ENCODE peak calls at places on chromosomes 13 and 19, in six cellular contexts. One of them, this sample, is unnamed.

GRCh38 chr13:35891973-35892441 is 239.2 kb downstream of the DCLK1 start:
- DNase-seq in heart left ventricle: no peak
- DNase-seq in NCI-H446: no peak
- DNase-seq in activated CD4-positive, alpha-beta T cell treated with anti-CD3 and anti-CD28 coated beads for 1 hour: no peak
- DNase-seq in stimulated activated CD8-positive, alpha-beta memory T cell treated with anti-CD3 and anti-CD28 coated beads, Interleukin-7, amount 100 ng/mL, for 1 hour: no peak
- DNase-seq in NCI-H1048: no peak
- DNase-seq in this sample: no peak

GRCh38 chr13:63501702-63502101 is 2086.1 kb upstream of the PCDH20 start:
- DNase-seq in NCI-H1048: no peak
- DNase-seq in NCI-H446: no peak
- DNase-seq in heart left ventricle: no peak
- DNase-seq in activated CD4-positive, alpha-beta T cell treated with anti-CD3 and anti-CD28 coated beads for 1 hour: no peak
- DNase-seq in stimulated activated CD8-positive, alpha-beta memory T cell treated with anti-CD3 and anti-CD28 coated beads, Interleukin-7, amount 100 ng/mL, for 1 hour: no peak
- DNase-seq in this sample: no peak

GRCh38 chr19:50398675-50399367 is 14.7 kb downstream of the POLD1 start:
- DNase-seq in NCI-H1048: no peak
- DNase-seq in heart left ventricle: peak
- DNase-seq in stimulated activated CD8-positive, alpha-beta memory T cell treated with anti-CD3 and anti-CD28 coated beads, Interleukin-7, amount 100 ng/mL, for 1 hour: no peak
- DNase-seq in activated CD4-positive, alpha-beta T cell treated with anti-CD3 and anti-CD28 coated beads for 1 hour: no peak
- DNase-seq in NCI-H446: no peak
- DNase-seq in this sample: no peak

GRCh38 chr13:101291647-101292515 is 124.4 kb downstream of the NALCN start:
- DNase-seq in NCI-H446: no peak
- DNase-seq in NCI-H1048: no peak
- DNase-seq in heart left ventricle: no peak
- DNase-seq in activated CD4-positive, alpha-beta T cell treated with anti-CD3 and anti-CD28 coated beads for 1 hour: no peak
- DNase-seq in stimulated activated CD8-positive, alpha-beta memory T cell treated with anti-CD3 and anti-CD28 coated beads, Interleukin-7, amount 100 ng/mL, for 1 hour: no peak
- DNase-seq in this sample: no peak

GRCh38 chr19:35828694-35829301 is 16.2 kb upstream of the PRODH2 start:
- DNase-seq in activated CD4-positive, alpha-beta T cell treated with anti-CD3 and anti-CD28 coated beads for 1 hour: no peak
- DNase-seq in stimulated activated CD8-positive, alpha-beta memory T cell treated with anti-CD3 and anti-CD28 coated beads, Interleukin-7, amount 100 ng/mL, for 1 hour: peak
- DNase-seq in heart left ventricle: peak
- DNase-seq in NCI-H1048: peak
- DNase-seq in NCI-H446: no peak
- DNase-seq in this sample: no peak

GRCh38 chr19:2087621-2088100 is 8.5 kb downstream of the MOB3A start:
- DNase-seq in stimulated activated CD8-positive, alpha-beta memory T cell treated with anti-CD3 and anti-CD28 coated beads, Interleukin-7, amount 100 ng/mL, for 1 hour: no peak
- DNase-seq in NCI-H1048: no peak
- DNase-seq in NCI-H446: no peak
- DNase-seq in heart left ventricle: no peak
- DNase-seq in activated CD4-positive, alpha-beta T cell treated with anti-CD3 and anti-CD28 coated beads for 1 hour: no peak
- DNase-seq in this sample: peak

GRCh38 chr13:48902421-48902820 is 73.3 kb upstream of the FNDC3A start:
- DNase-seq in stimulated activated CD8-positive, alpha-beta memory T cell treated with anti-CD3 and anti-CD28 coated beads, Interleukin-7, amount 100 ng/mL, for 1 hour: no peak
- DNase-seq in NCI-H446: no peak
- DNase-seq in activated CD4-positive, alpha-beta T cell treated with anti-CD3 and anti-CD28 coated beads for 1 hour: no peak
- DNase-seq in heart left ventricle: no peak
- DNase-seq in NCI-H1048: no peak
- DNase-seq in this sample: no peak

GRCh38 chr19:55544776-55545439 is 435 bp downstream of the SBK3 start:
- DNase-seq in heart left ventricle: no peak
- DNase-seq in stimulated activated CD8-positive, alpha-beta memory T cell treated with anti-CD3 and anti-CD28 coated beads, Interleukin-7, amount 100 ng/mL, for 1 hour: no peak
- DNase-seq in activated CD4-positive, alpha-beta T cell treated with anti-CD3 and anti-CD28 coated beads for 1 hour: no peak
- DNase-seq in NCI-H446: no peak
- DNase-seq in NCI-H1048: no peak
- DNase-seq in this sample: no peak

GRCh38 chr13:27980280-27980998 is 8.1 kb downstream of the URAD start:
- DNase-seq in stimulated activated CD8-positive, alpha-beta memory T cell treated with anti-CD3 and anti-CD28 coated beads, Interleukin-7, amount 100 ng/mL, for 1 hour: no peak
- DNase-seq in heart left ventricle: no peak
- DNase-seq in NCI-H446: no peak
- DNase-seq in NCI-H1048: no peak
- DNase-seq in activated CD4-positive, alpha-beta T cell treated with anti-CD3 and anti-CD28 coated beads for 1 hour: no peak
- DNase-seq in this sample: no peak

GRCh38 chr19:35585844-35586243 is at the start of gene PMIS2:
- DNase-seq in heart left ventricle: no peak
- DNase-seq in NCI-H446: no peak
- DNase-seq in activated CD4-positive, alpha-beta T cell treated with anti-CD3 and anti-CD28 coated beads for 1 hour: no peak
- DNase-seq in stimulated activated CD8-positive, alpha-beta memory T cell treated with anti-CD3 and anti-CD28 coated beads, Interleukin-7, amount 100 ng/mL, for 1 hour: no peak
- DNase-seq in NCI-H1048: no peak
- DNase-seq in this sample: no peak

GRCh38 chr19:7927605-7928333 is 1.8 kb upstream of the CTXN1 start:
- DNase-seq in stimulated activated CD8-positive, alpha-beta memory T cell treated with anti-CD3 and anti-CD28 coated beads, Interleukin-7, amount 100 ng/mL, for 1 hour: no peak
- DNase-seq in NCI-H446: no peak
- DNase-seq in NCI-H1048: no peak
- DNase-seq in heart left ventricle: no peak
- DNase-seq in activated CD4-positive, alpha-beta T cell treated with anti-CD3 and anti-CD28 coated beads for 1 hour: no peak
- DNase-seq in this sample: peak

GRCh38 chr19:11179716-11180297 is 17.5 kb downstream of the KANK2 start:
- DNase-seq in heart left ventricle: no peak
- DNase-seq in activated CD4-positive, alpha-beta T cell treated with anti-CD3 and anti-CD28 coated beads for 1 hour: no peak
- DNase-seq in NCI-H446: no peak
- DNase-seq in NCI-H1048: no peak
- DNase-seq in stimulated activated CD8-positive, alpha-beta memory T cell treated with anti-CD3 and anti-CD28 coated beads, Interleukin-7, amount 100 ng/mL, for 1 hour: no peak
- DNase-seq in this sample: peak

GRCh38 chr19:31418055-31418454 is 68.8 kb upstream of the TSHZ3 start:
- DNase-seq in activated CD4-positive, alpha-beta T cell treated with anti-CD3 and anti-CD28 coated beads for 1 hour: no peak
- DNase-seq in NCI-H446: no peak
- DNase-seq in heart left ventricle: no peak
- DNase-seq in NCI-H1048: no peak
- DNase-seq in stimulated activated CD8-positive, alpha-beta memory T cell treated with anti-CD3 and anti-CD28 coated beads, Interleukin-7, amount 100 ng/mL, for 1 hour: no peak
- DNase-seq in this sample: no peak

GRCh38 chr13:92806215-92806614 is 420.4 kb upstream of the GPC6 start:
- DNase-seq in NCI-H446: no peak
- DNase-seq in activated CD4-positive, alpha-beta T cell treated with anti-CD3 and anti-CD28 coated beads for 1 hour: no peak
- DNase-seq in NCI-H1048: no peak
- DNase-seq in stimulated activated CD8-positive, alpha-beta memory T cell treated with anti-CD3 and anti-CD28 coated beads, Interleukin-7, amount 100 ng/mL, for 1 hour: no peak
- DNase-seq in heart left ventricle: no peak
- DNase-seq in this sample: no peak

GRCh38 chr13:103395140-103395539 is 328.9 kb upstream of the SLC10A2 start:
- DNase-seq in activated CD4-positive, alpha-beta T cell treated with anti-CD3 and anti-CD28 coated beads for 1 hour: no peak
- DNase-seq in heart left ventricle: no peak
- DNase-seq in NCI-H1048: no peak
- DNase-seq in stimulated activated CD8-positive, alpha-beta memory T cell treated with anti-CD3 and anti-CD28 coated beads, Interleukin-7, amount 100 ng/mL, for 1 hour: no peak
- DNase-seq in NCI-H446: no peak
- DNase-seq in this sample: no peak

GRCh38 chr13:77810430-77810829 is 108.2 kb downstream of the EDNRB start:
- DNase-seq in NCI-H1048: no peak
- DNase-seq in stimulated activated CD8-positive, alpha-beta memory T cell treated with anti-CD3 and anti-CD28 coated beads, Interleukin-7, amount 100 ng/mL, for 1 hour: no peak
- DNase-seq in NCI-H446: no peak
- DNase-seq in heart left ventricle: no peak
- DNase-seq in activated CD4-positive, alpha-beta T cell treated with anti-CD3 and anti-CD28 coated beads for 1 hour: no peak
- DNase-seq in this sample: no peak

GRCh38 chr13:41364043-41364442 is 53.0 kb downstream of the NAA16 start:
- DNase-seq in NCI-H446: no peak
- DNase-seq in heart left ventricle: no peak
- DNase-seq in NCI-H1048: no peak
- DNase-seq in activated CD4-positive, alpha-beta T cell treated with anti-CD3 and anti-CD28 coated beads for 1 hour: no peak
- DNase-seq in stimulated activated CD8-positive, alpha-beta memory T cell treated with anti-CD3 and anti-CD28 coated beads, Interleukin-7, amount 100 ng/mL, for 1 hour: no peak
- DNase-seq in this sample: no peak

GRCh38 chr13:27510082-27510481 is 59.7 kb upstream of the MTIF3 start:
- DNase-seq in heart left ventricle: no peak
- DNase-seq in NCI-H1048: no peak
- DNase-seq in activated CD4-positive, alpha-beta T cell treated with anti-CD3 and anti-CD28 coated beads for 1 hour: no peak
- DNase-seq in NCI-H446: no peak
- DNase-seq in stimulated activated CD8-positive, alpha-beta memory T cell treated with anti-CD3 and anti-CD28 coated beads, Interleukin-7, amount 100 ng/mL, for 1 hour: no peak
- DNase-seq in this sample: no peak

GRCh38 chr19:40312533-40312932 is 27.4 kb upstream of the AKT2 start:
- DNase-seq in activated CD4-positive, alpha-beta T cell treated with anti-CD3 and anti-CD28 coated beads for 1 hour: no peak
- DNase-seq in NCI-H1048: no peak
- DNase-seq in stimulated activated CD8-positive, alpha-beta memory T cell treated with anti-CD3 and anti-CD28 coated beads, Interleukin-7, amount 100 ng/mL, for 1 hour: no peak
- DNase-seq in NCI-H446: no peak
- DNase-seq in heart left ventricle: no peak
- DNase-seq in this sample: no peak

GRCh38 chr19:4909172-4909896 is at the start of gene UHRF1:
- DNase-seq in heart left ventricle: no peak
- DNase-seq in activated CD4-positive, alpha-beta T cell treated with anti-CD3 and anti-CD28 coated beads for 1 hour: no peak
- DNase-seq in NCI-H1048: no peak
- DNase-seq in NCI-H446: peak
- DNase-seq in stimulated activated CD8-positive, alpha-beta memory T cell treated with anti-CD3 and anti-CD28 coated beads, Interleukin-7, amount 100 ng/mL, for 1 hour: no peak
- DNase-seq in this sample: no peak

GRCh38 chr19:1173160-1173844 is 766 bp downstream of the SBNO2 start:
- DNase-seq in NCI-H446: no peak
- DNase-seq in stimulated activated CD8-positive, alpha-beta memory T cell treated with anti-CD3 and anti-CD28 coated beads, Interleukin-7, amount 100 ng/mL, for 1 hour: no peak
- DNase-seq in NCI-H1048: no peak
- DNase-seq in activated CD4-positive, alpha-beta T cell treated with anti-CD3 and anti-CD28 coated beads for 1 hour: no peak
- DNase-seq in heart left ventricle: peak
- DNase-seq in this sample: no peak

GRCh38 chr19:13077233-13077632 is 25.4 kb downstream of the LYL1 start:
- DNase-seq in heart left ventricle: no peak
- DNase-seq in NCI-H446: no peak
- DNase-seq in stimulated activated CD8-positive, alpha-beta memory T cell treated with anti-CD3 and anti-CD28 coated beads, Interleukin-7, amount 100 ng/mL, for 1 hour: no peak
- DNase-seq in activated CD4-positive, alpha-beta T cell treated with anti-CD3 and anti-CD28 coated beads for 1 hour: no peak
- DNase-seq in NCI-H1048: no peak
- DNase-seq in this sample: no peak

GRCh38 chr13:101767096-101767495 is 314.6 kb downstream of the ITGBL1 start:
- DNase-seq in heart left ventricle: no peak
- DNase-seq in stimulated activated CD8-positive, alpha-beta memory T cell treated with anti-CD3 and anti-CD28 coated beads, Interleukin-7, amount 100 ng/mL, for 1 hour: no peak
- DNase-seq in NCI-H1048: no peak
- DNase-seq in NCI-H446: no peak
- DNase-seq in activated CD4-positive, alpha-beta T cell treated with anti-CD3 and anti-CD28 coated beads for 1 hour: no peak
- DNase-seq in this sample: no peak

GRCh38 chr19:53865523-53865917 is 2.2 kb upstream of the MYADM start:
- DNase-seq in NCI-H446: no peak
- DNase-seq in heart left ventricle: no peak
- DNase-seq in activated CD4-positive, alpha-beta T cell treated with anti-CD3 and anti-CD28 coated beads for 1 hour: no peak
- DNase-seq in stimulated activated CD8-positive, alpha-beta memory T cell treated with anti-CD3 and anti-CD28 coated beads, Interleukin-7, amount 100 ng/mL, for 1 hour: no peak
- DNase-seq in NCI-H1048: no peak
- DNase-seq in this sample: no peak

GRCh38 chr13:53201454-53202225 is 173.0 kb downstream of the OLFM4 start:
- DNase-seq in stimulated activated CD8-positive, alpha-beta memory T cell treated with anti-CD3 and anti-CD28 coated beads, Interleukin-7, amount 100 ng/mL, for 1 hour: no peak
- DNase-seq in heart left ventricle: peak
- DNase-seq in activated CD4-positive, alpha-beta T cell treated with anti-CD3 and anti-CD28 coated beads for 1 hour: no peak
- DNase-seq in NCI-H1048: no peak
- DNase-seq in NCI-H446: no peak
- DNase-seq in this sample: peak

GRCh38 chr19:39843919-39844793 is 2.0 kb downstream of the FBL start:
- DNase-seq in NCI-H446: peak
- DNase-seq in NCI-H1048: no peak
- DNase-seq in activated CD4-positive, alpha-beta T cell treated with anti-CD3 and anti-CD28 coated beads for 1 hour: no peak
- DNase-seq in heart left ventricle: no peak
- DNase-seq in stimulated activated CD8-positive, alpha-beta memory T cell treated with anti-CD3 and anti-CD28 coated beads, Interleukin-7, amount 100 ng/mL, for 1 hour: no peak
- DNase-seq in this sample: no peak

GRCh38 chr13:41707192-41707858 is 250.0 kb downstream of the RGCC start:
- DNase-seq in activated CD4-positive, alpha-beta T cell treated with anti-CD3 and anti-CD28 coated beads for 1 hour: no peak
- DNase-seq in heart left ventricle: no peak
- DNase-seq in NCI-H446: no peak
- DNase-seq in NCI-H1048: no peak
- DNase-seq in stimulated activated CD8-positive, alpha-beta memory T cell treated with anti-CD3 and anti-CD28 coated beads, Interleukin-7, amount 100 ng/mL, for 1 hour: no peak
- DNase-seq in this sample: no peak

GRCh38 chr19:18919895-18920204 is 335 bp downstream of the DDX49 start:
- DNase-seq in NCI-H1048: no peak
- DNase-seq in NCI-H446: no peak
- DNase-seq in activated CD4-positive, alpha-beta T cell treated with anti-CD3 and anti-CD28 coated beads for 1 hour: no peak
- DNase-seq in stimulated activated CD8-positive, alpha-beta memory T cell treated with anti-CD3 and anti-CD28 coated beads, Interleukin-7, amount 100 ng/mL, for 1 hour: no peak
- DNase-seq in heart left ventricle: no peak
- DNase-seq in this sample: no peak